ENCODE peak calls at places on chromosomes 11 and 22, in four cellular contexts. D is SK-N-SH; W is naive thymus-derived CD4-positive, alpha-beta T cell; A is AG10803. C is an unnamed sample.

GRCh38 chr22:23526588-23527315 is 53.3 kb downstream of the IGLL1 start:
- DNase-seq in D (peak), W (no peak), A (no peak), C (no peak)

GRCh38 chr11:31555938-31556337 is 46.4 kb downstream of the ELP4 start:
- DNase-seq in D (no peak), W (no peak), A (no peak), C (no peak)

GRCh38 chr11:118766035-118766434 is 24.9 kb downstream of the DDX6 start:
- DNase-seq in D (no peak), W (no peak), A (no peak), C (no peak)

GRCh38 chr11:83192846-83193245 is 666 bp upstream of the ANKRD42 start:
- DNase-seq in D (no peak), W (no peak), A (peak), C (no peak)

GRCh38 chr22:42368379-42369249 is 63.6 kb downstream of the NFAM1 start:
- DNase-seq in D (no peak), W (no peak), A (no peak), C (no peak)

GRCh38 chr11:96045622-96046456 is 121.9 kb upstream of the MTMR2 start:
- DNase-seq in D (peak), W (no peak), A (peak), C (no peak)

GRCh38 chr11:8586805-8587204 is 7.2 kb downstream of the STK33 start:
- DNase-seq in D (no peak), W (no peak), A (no peak), C (no peak)

GRCh38 chr11:121762820-121763219 is 310.1 kb upstream of the SORL1-AS1 start:
- DNase-seq in D (peak), W (no peak), A (peak), C (no peak)

GRCh38 chr11:110429614-110430266 is at the start of gene FDX1:
- DNase-seq in D (peak), W (peak), A (peak), C (peak)

GRCh38 chr22:42180349-42180842 is 49.8 kb upstream of the CYP2D6 start:
- DNase-seq in D (no peak), W (peak), A (peak), C (peak)

GRCh38 chr22:32338757-32339156 is 18.9 kb upstream of the RFPL3 start:
- DNase-seq in D (no peak), W (no peak), A (no peak), C (no peak)

GRCh38 chr22:41106122-41106968 is 14.0 kb downstream of the EP300 start:
- DNase-seq in D (no peak), W (no peak), A (peak), C (no peak)

GRCh38 chr11:101686514-101686913 is 102.7 kb upstream of the TRPC6 start:
- DNase-seq in D (no peak), W (no peak), A (peak), C (peak)

GRCh38 chr11:69677744-69678143 is 2.6 kb upstream of the LTO1 start:
- DNase-seq in D (no peak), W (no peak), A (no peak), C (no peak)

GRCh38 chr11:61111060-61111435 is 8.8 kb downstream of the CD5 start:
- DNase-seq in D (no peak), W (no peak), A (no peak), C (no peak)

GRCh38 chr11:16293204-16293681 is 63.1 kb downstream of the SOX6 start:
- DNase-seq in D (no peak), W (no peak), A (no peak), C (no peak)

GRCh38 chr22:30197389-30197788 is 49.2 kb downstream of the LIF start:
- DNase-seq in D (no peak), W (no peak), A (no peak), C (no peak)

GRCh38 chr11:112734207-112734606 is 227.0 kb upstream of the NCAM1 start:
- DNase-seq in D (no peak), W (no peak), A (peak), C (peak)

GRCh38 chr11:6259638-6260019 is at the start of gene CCKBR:
- DNase-seq in D (peak), W (no peak), A (no peak), C (no peak)
- H3K4me3 ChIP-seq in D (peak), W (peak), A (no peak), C (no peak)

DNA sequence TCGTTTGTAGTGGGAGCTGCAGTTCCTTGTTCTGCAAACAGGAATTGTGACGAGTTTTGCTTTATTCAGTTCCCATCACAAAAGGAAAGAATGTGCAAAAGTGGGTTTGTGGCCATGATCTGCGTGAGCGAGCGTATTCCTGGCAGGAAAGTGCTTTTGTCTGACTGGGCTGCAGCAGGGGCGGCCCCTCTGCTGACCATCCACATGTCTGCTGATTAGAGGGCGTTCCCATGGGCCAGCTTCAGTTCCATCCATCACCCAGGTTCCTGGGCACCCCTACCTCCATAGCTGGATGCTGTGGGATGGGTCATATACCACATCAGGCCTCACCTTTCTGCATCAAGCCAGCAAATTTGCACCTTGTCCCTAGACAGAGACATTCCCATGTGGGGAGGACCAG is 28.9 kb upstream of the GAL start:
- DNase-seq in D (no peak), W (no peak), A (no peak), C (no peak)
- H3K4me3 ChIP-seq in D (no peak), W (no peak), A (no peak), C (no peak)

GRCh38 chr22:17631076-17631565 is 2.6 kb upstream of the ATP6V1E1 start:
- DNase-seq in D (no peak), W (no peak), A (no peak), C (no peak)

GRCh38 chr22:17629646-17630045 is 1.1 kb upstream of the ATP6V1E1 start:
- DNase-seq in D (no peak), W (no peak), A (no peak), C (no peak)

GRCh38 chr22:17634696-17635095 is 3.9 kb upstream of the BCL2L13 start:
- DNase-seq in D (no peak), W (no peak), A (no peak), C (no peak)

GRCh38 chr22:17633998-17634323 is 4.6 kb upstream of the BCL2L13 start:
- DNase-seq in D (no peak), W (no peak), A (no peak), C (no peak)

DNA sequence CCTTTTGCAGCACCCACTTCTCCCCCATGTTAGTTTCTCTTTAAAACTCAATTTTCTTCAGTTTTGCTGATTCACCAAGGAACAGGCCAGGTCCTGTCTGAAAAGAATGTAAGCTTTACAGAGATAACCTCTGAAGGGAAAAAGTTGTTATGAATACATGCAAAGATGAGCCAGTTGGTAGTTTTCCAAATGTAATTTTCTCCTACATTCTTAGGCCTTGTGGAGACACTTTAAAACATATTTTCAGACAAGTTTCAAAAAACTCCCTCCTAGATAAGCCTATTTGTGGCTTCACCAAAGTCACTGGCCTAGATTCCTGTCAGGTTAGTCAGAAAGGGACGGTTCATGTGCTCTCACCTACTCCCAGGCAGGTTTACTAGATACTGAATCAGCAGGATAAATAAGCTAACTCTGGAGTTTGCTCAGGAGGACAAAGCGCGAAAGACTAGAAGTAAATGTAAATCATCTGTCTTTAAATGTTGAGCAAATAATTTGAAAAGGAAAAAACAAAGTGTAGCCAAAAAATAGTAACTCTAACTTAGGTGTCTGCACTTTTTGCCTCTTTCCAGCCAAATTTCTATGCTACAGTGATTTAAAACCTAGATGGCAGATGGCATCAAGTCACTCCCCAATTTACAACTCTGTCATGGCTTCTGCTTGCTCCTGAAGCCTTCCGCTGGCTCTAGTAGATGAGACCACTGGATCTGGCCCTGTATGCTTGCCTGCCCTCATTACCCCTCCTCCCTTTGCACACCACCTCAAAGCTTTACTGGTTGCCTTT is 4.9 kb upstream of the ATP6V1E1 start:
- DNase-seq in D (no peak), W (no peak), A (peak), C (no peak)
- H3K4me3 ChIP-seq in D (no peak), W (no peak), A (no peak), C (no peak)

DNA sequence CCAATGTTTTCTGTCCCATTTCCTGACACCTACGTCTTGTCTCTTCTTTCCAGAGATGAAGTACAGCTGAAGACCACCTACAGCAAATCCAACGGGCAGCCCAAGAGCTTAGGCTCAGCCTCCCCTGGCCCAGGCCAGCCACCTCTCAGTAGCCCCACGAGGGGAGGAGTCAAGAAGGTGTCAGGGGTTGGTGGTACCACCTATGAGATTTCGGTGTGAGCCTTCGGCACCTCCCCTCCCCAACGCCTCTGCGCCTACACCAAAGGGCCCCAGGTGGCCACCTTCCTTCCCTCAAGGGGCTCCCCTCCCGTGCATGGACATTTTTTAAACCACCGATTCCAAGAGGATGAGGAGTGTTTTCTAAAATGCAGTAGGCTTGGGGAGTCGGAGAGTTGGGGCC is 12.2 kb downstream of the MED19 start:
- DNase-seq in D (no peak), W (no peak), A (no peak), C (no peak)
- H3K4me3 ChIP-seq in D (no peak), W (no peak), A (no peak), C (no peak)

GRCh38 chr11:76208438-76208828 is 2.1 kb upstream of the WNT11 start:
- DNase-seq in D (no peak), W (no peak), A (no peak), C (no peak)
- H3K4me3 ChIP-seq in D (peak), W (peak), A (peak), C (peak)

GRCh38 chr11:72587696-72588095 is 86.5 kb downstream of the PDE2A start:
- DNase-seq in D (no peak), W (no peak), A (no peak), C (no peak)

GRCh38 chr11:72591023-72591422 is 83.2 kb downstream of the PDE2A start:
- DNase-seq in D (peak), W (no peak), A (no peak), C (no peak)

GRCh38 chr11:72589802-72590761 is 84.1 kb downstream of the PDE2A start:
- DNase-seq in D (peak), W (peak), A (peak), C (no peak)

GRCh38 chr11:72586591-72587090 is 87.6 kb downstream of the PDE2A start:
- DNase-seq in D (no peak), W (no peak), A (no peak), C (no peak)

DNA sequence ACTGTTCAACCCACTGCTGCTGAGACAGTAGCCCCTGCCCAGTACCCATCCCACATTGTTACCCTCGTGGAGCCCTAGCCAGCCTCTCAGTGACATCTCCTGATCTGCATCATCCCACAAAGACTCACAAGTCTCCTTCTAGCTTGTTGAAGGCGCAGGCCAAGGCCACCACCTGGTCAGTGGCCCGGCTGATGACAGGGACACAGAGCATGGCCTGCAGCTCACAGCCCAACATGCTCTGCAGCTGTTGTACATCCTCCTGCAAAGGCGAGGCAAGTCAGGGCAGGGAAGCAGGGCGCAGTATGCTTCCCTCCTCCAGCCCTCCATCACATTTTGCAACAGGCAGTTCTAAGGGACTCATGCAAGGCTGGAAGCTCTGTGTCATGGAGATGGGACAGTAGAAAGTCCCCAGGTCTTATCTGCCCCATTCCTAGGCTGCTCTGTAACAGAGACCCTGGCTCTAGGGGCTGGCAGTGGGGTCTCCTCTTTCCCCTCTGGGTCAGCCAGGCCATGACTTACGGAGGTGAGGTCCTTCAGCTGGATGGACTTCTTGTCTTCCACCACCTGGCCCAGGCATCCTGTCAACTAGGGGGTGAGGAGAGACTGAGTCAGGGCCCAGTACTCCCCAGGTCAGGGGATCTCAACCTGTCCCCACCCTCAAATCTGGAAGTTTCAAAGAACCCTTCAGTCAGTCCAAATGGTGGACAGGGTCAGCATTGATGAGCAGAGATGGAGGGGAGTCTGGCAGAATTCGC is 85.4 kb downstream of the PDE2A start:
- DNase-seq in D (no peak), W (no peak), A (no peak), C (no peak)
- H3K4me3 ChIP-seq in D (no peak), W (no peak), A (no peak), C (no peak)